ENCODE peak calls at places on chromosomes 7 and 10, in five cellular contexts. H is NCI-H1436; A is effector CD4-positive, alpha-beta T cell; R is RCC 7860; B is cerebellar cortex. L is an unnamed sample.

GRCh38 chr7:142063551-142064442 is 47.7 kb upstream of the MGAM2 start:
- DNase-seq in H (no peak), A (no peak), R (no peak), B (no peak), L (no peak)

GRCh38 chr10:114571316-114571999 is 86.6 kb downstream of the ABLIM1 start:
- DNase-seq in H (no peak), A (no peak), R (no peak), B (peak), L (no peak)

GRCh38 chr7:74449809-74450397 is 3.8 kb upstream of the GTF2IRD1 start:
- DNase-seq in H (peak), A (peak), R (peak), B (peak), L (peak)

GRCh38 chr10:18164771-18165361 is 24.6 kb downstream of the CACNB2 start:
- DNase-seq in H (no peak), A (no peak), R (no peak), B (peak), L (no peak)

GRCh38 chr10:33155720-33156638 is 178.5 kb downstream of the NRP1 start:
- DNase-seq in H (no peak), A (no peak), R (peak), B (peak), L (peak)

GRCh38 chr10:110805292-110805691 is 66.4 kb upstream of the PDCD4 start:
- DNase-seq in H (no peak), A (no peak), R (no peak), B (no peak), L (no peak)

GRCh38 chr10:114801411-114801813 is 20.2 kb upstream of the FHIP2A start:
- DNase-seq in H (no peak), A (no peak), R (no peak), B (no peak), L (no peak)

GRCh38 chr7:774161-775109 is 47.4 kb upstream of the PRKAR1B start:
- DNase-seq in H (peak), A (peak), R (no peak), B (peak), L (peak)

GRCh38 chr7:121049028-121049791 is 60.7 kb downstream of the CPED1 start:
- DNase-seq in H (no peak), A (no peak), R (no peak), B (no peak), L (no peak)

GRCh38 chr10:17779761-17780160 is 27.8 kb downstream of the TMEM236 start:
- DNase-seq in H (no peak), A (no peak), R (no peak), B (peak), L (no peak)

GRCh38 chr7:138935438-138936079 is 45.6 kb downstream of the KIAA1549 start:
- DNase-seq in H (peak), A (no peak), R (peak), B (no peak), L (peak)